ENCODE peak calls at places on chromosomes 3 and 15, in seven cellular contexts. Q is endothelial cell; U is upper lobe of right lung; B is BJ; F is neural progenitor cell; C is CD4-positive, alpha-beta T cell; R is MCF 10A. Z is an unnamed sample.

GRCh38 chr3:196351541-196351940 is 13.4 kb upstream of the TM4SF19 start:
- DNase-seq in U (no peak), Q (no peak), B (no peak), R (no peak), C (no peak), F (no peak), Z (no peak)

GRCh38 chr3:132034097-132034485 is 723 bp downstream of the CPNE4 start:
- DNase-seq in Q (peak; percentile 5), F (peak; percentile 12), B (no peak), C (no peak), U (no peak), R (no peak), Z (no peak)

GRCh38 chr3:183698318-183698731 is 728 bp downstream of the YEATS2 start:
- DNase-seq in Q (peak; percentile 40), F (peak; percentile 65), C (no peak), U (no peak), B (no peak), R (peak; percentile 33), Z (peak; percentile 46)

GRCh38 chr3:161161603-161162002 is 56.5 kb upstream of the B3GALNT1 start:
- DNase-seq in F (no peak), Q (no peak), U (no peak), B (no peak), C (no peak), R (no peak), Z (no peak)

GRCh38 chr3:66797916-66798560 is 200.1 kb upstream of the KBTBD8 start:
- DNase-seq in C (no peak), U (peak; percentile 66), F (peak; percentile 71), R (no peak), Q (peak; percentile 65), B (no peak), Z (no peak)

GRCh38 chr3:104989878-104990277 is 376.8 kb upstream of the ALCAM start:
- DNase-seq in Q (no peak), F (no peak), C (no peak), R (no peak), B (no peak), U (no peak), Z (peak; percentile 6)

GRCh38 chr15:62046064-62046779 is 14.0 kb downstream of the VPS13C start:
- DNase-seq in F (no peak), R (no peak), U (no peak), C (no peak), B (no peak), Q (no peak), Z (no peak)

GRCh38 chr15:50114381-50114780 is 4.7 kb downstream of the ATP8B4 start:
- DNase-seq in B (no peak), F (no peak), Q (no peak), R (no peak), U (peak; percentile 68), C (no peak), Z (no peak)

GRCh38 chr3:31753050-31753425 is 220.3 kb downstream of the STT3B start:
- DNase-seq in U (no peak), B (no peak), F (no peak), R (no peak), Q (no peak), C (no peak), Z (no peak)

GRCh38 chr15:33204087-33204486 is 9.6 kb upstream of the FMN1 start:
- DNase-seq in Q (no peak), F (no peak), U (no peak), C (no peak), B (no peak), R (no peak), Z (no peak)

GRCh38 chr15:57680021-57680420 is 26.5 kb upstream of the POLR2M start:
- DNase-seq in F (no peak), C (no peak), U (no peak), B (peak; percentile 39), Q (no peak), R (peak; percentile 67), Z (peak; percentile 78)

GRCh38 chr15:57752426-57752825 is 45.9 kb downstream of the POLR2M start:
- DNase-seq in Q (no peak), U (no peak), F (peak; percentile 62), C (no peak), R (no peak), B (no peak), Z (no peak)

GRCh38 chr15:75350601-75351331 is 3.9 kb downstream of the NEIL1 start:
- DNase-seq in R (no peak), Q (no peak), F (no peak), B (no peak), C (no peak), U (no peak), Z (no peak)

GRCh38 chr3:71968491-71968890 is 183.5 kb upstream of the PROK2 start:
- DNase-seq in B (no peak), R (no peak), F (no peak), Q (no peak), U (no peak), C (no peak), Z (no peak)

GRCh38 chr3:98223907-98224672 is 40.0 kb upstream of the OR5H6 start:
- DNase-seq in B (no peak), F (no peak), U (no peak), R (no peak), C (no peak), Q (no peak), Z (no peak)

GRCh38 chr3:17800232-17800631 is 57.8 kb upstream of the TBC1D5 start:
- DNase-seq in U (no peak), C (no peak), B (no peak), F (no peak), R (no peak), Q (no peak), Z (peak; percentile 25)

GRCh38 chr3:112136959-112137693 is 4.1 kb upstream of the GCSAM start:
- DNase-seq in F (peak; percentile 91), B (no peak), Q (peak; percentile 51), R (peak; percentile 74), C (peak; percentile 19), U (no peak), Z (peak; percentile 34)

GRCh38 chr3:136624894-136625815 is 127.0 kb downstream of the STAG1 start:
- DNase-seq in Q (no peak), B (no peak), F (no peak), C (no peak), R (no peak), U (no peak), Z (no peak)

DNA sequence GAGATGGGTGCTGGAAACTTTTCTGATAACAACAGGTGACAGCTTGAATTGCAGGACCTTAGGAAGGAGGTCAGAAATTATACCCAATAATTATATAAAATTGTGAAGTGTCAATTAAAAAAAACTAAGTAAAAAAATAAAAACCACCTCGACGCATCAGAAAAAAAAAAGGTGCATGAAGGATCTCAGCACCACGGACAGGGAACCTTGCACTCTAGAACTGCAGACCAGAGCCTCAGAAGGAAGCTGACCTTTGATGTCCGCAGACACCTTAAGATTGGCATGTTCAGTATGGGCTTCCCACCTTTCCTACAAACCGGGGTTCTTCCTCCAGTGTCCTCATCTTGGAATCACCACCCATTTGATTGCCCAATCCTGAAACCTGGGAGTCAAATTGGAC is 60.9 kb downstream of the SCN10A start:
- DNase-seq in B (no peak), F (peak; percentile 51), C (no peak), R (peak; percentile 10), U (no peak), Q (peak; percentile 43), Z (no peak)
- TF ChIP-seq CTCF in B (no peak), F (no peak), C (no peak), R (no peak), U (no peak), Q (no peak), Z (no peak)

GRCh38 chr3:70880416-70880815 is 568.0 kb upstream of the MDFIC2 start:
- DNase-seq in C (no peak), B (no peak), U (no peak), Q (no peak), F (no peak), R (no peak), Z (no peak)

GRCh38 chr3:70889162-70890045 is 577.0 kb upstream of the MDFIC2 start:
- DNase-seq in R (no peak), F (no peak), B (no peak), C (no peak), Q (no peak), U (no peak), Z (no peak)

GRCh38 chr3:70890085-70890484 is 577.6 kb upstream of the MDFIC2 start:
- DNase-seq in U (no peak), R (no peak), Q (no peak), F (no peak), B (no peak), C (no peak), Z (no peak)

GRCh38 chr3:70882104-70882503 is 569.7 kb upstream of the MDFIC2 start:
- DNase-seq in B (no peak), Q (no peak), R (no peak), C (no peak), F (no peak), U (no peak), Z (no peak)

DNA sequence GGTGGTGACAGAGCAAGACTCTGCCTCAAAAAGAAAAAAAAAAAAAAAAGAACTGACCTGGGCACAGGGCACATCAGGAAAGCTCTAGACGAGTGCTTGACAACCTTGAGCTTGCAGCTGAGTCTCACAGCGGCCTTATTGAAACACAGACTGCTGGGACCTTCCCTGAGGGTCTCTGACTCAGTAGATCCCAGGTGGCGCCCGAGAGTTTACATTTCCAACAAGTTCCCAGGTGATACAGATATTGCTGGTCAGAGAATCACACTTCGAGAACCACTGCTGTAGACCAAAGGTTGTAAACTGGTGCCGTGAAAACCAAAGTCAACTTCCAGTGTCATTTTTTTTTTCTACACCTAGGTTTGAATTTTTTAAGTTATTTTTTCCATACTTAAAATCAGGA is 573.2 kb upstream of the MDFIC2 start:
- DNase-seq in B (no peak), Q (no peak), U (no peak), R (no peak), F (no peak), C (no peak), Z (no peak)
- TF ChIP-seq CTCF in B (no peak), Q (no peak), U (no peak), R (no peak), F (no peak), C (no peak), Z (no peak)

GRCh38 chr3:12120374-12121140 is 38.2 kb downstream of the TIMP4 start:
- DNase-seq in U (no peak), R (no peak), C (no peak), F (no peak), B (no peak), Q (no peak), Z (no peak)
- TF ChIP-seq CTCF in U (no peak), R (no peak), C (no peak), F (no peak), B (no peak), Q (no peak), Z (no peak)

GRCh38 chr15:100918690-100919480 is at the start of gene LRRK1:
- DNase-seq in Q (peak; percentile 33), U (peak; percentile 84), B (no peak), R (peak; percentile 46), C (no peak), F (peak; percentile 56), Z (no peak)
- TF ChIP-seq CTCF in Q (no peak), U (no peak), B (no peak), R (no peak), C (no peak), F (no peak), Z (no peak)

Z was measured in HFFc6.